ENCODE peak calls at places on chromosome 21, in six cellular contexts. I is NCI-H1092; B is memory B cell; W is activated CD8-positive, alpha-beta memory T cell treated with anti-CD3 and anti-CD28 coated beads for 4 hours; S is fibroblast of the aortic adventitia; T is dermis microvascular lymphatic vessel endothelial cell. J is an unnamed sample.

GRCh38 chr21:17340081-17340480 is 172.8 kb upstream of the CXADR start:
- DNase-seq in I (no peak), B (no peak), W (no peak), S (no peak), T (no peak), J (no peak)

GRCh38 chr21:45542667-45543370 is 579 bp upstream of the SLC19A1 start:
- DNase-seq in I (no peak), B (peak), W (no peak), S (no peak), T (no peak), J (no peak)

GRCh38 chr21:33865996-33866575 is 49.5 kb downstream of the ATP5PO start:
- DNase-seq in I (no peak), B (no peak), W (no peak), S (no peak), T (no peak), J (no peak)

GRCh38 chr21:36141513-36141925 is 6.6 kb downstream of the CBR3 start:
- DNase-seq in I (peak), B (peak), W (peak), S (peak), T (peak), J (peak)

GRCh38 chr21:32414579-32415358 is 2.3 kb downstream of the EVA1C start:
- DNase-seq in I (no peak), B (no peak), W (no peak), S (peak), T (no peak), J (no peak)

GRCh38 chr21:42037943-42038342 is 27.8 kb upstream of the ZBTB21 start:
- DNase-seq in I (no peak), B (no peak), W (no peak), S (no peak), T (no peak), J (no peak)

GRCh38 chr21:15928686-15929085 is 198.9 kb downstream of the USP25 start:
- DNase-seq in I (no peak), B (no peak), W (no peak), S (no peak), T (no peak), J (no peak)

GRCh38 chr21:36035381-36035791 is 24.9 kb downstream of the SETD4 start:
- DNase-seq in I (no peak), B (no peak), W (no peak), S (no peak), T (no peak), J (peak)

GRCh38 chr21:40245021-40245420 is 377.8 kb downstream of the PCP4 start:
- DNase-seq in I (no peak), B (no peak), W (no peak), S (no peak), T (no peak), J (no peak)

GRCh38 chr21:45974073-45975016 is 7.2 kb upstream of the COL6A1 start:
- DNase-seq in I (no peak), B (no peak), W (no peak), S (peak), T (no peak), J (peak)

GRCh38 chr21:27424601-27425000 is 457.7 kb upstream of the ADAMTS5 start:
- DNase-seq in I (no peak), B (no peak), W (no peak), S (peak), T (no peak), J (no peak)

GRCh38 chr21:35575280-35575915 is 484.9 kb downstream of the SETD4 start:
- DNase-seq in I (no peak), B (no peak), W (no peak), S (peak), T (no peak), J (no peak)

GRCh38 chr21:28885853-28886177 is 106.9 kb downstream of the LTN1 start:
- DNase-seq in I (no peak), B (no peak), W (no peak), S (peak), T (no peak), J (no peak)

GRCh38 chr21:29621525-29621924 is 318.3 kb downstream of the GRIK1 start:
- DNase-seq in I (no peak), B (no peak), W (no peak), S (no peak), T (no peak), J (no peak)

GRCh38 chr21:33039542-33039941 is 13.8 kb downstream of the OLIG2 start:
- DNase-seq in I (no peak), B (no peak), W (no peak), S (no peak), T (peak), J (no peak)

GRCh38 chr21:28818663-28819278 is 173.9 kb downstream of the LTN1 start:
- DNase-seq in I (no peak), B (no peak), W (no peak), S (peak), T (no peak), J (no peak)

GRCh38 chr21:45937721-45938452 is 43.7 kb upstream of the COL6A1 start:
- DNase-seq in I (no peak), B (no peak), W (no peak), S (no peak), T (no peak), J (no peak)

GRCh38 chr21:39799178-39799577 is 54.2 kb downstream of the IGSF5 start:
- DNase-seq in I (no peak), B (no peak), W (no peak), S (no peak), T (no peak), J (no peak)

GRCh38 chr21:34202553-34203332 is 129.4 kb downstream of the MRPS6 start:
- DNase-seq in I (no peak), B (no peak), W (no peak), S (no peak), T (no peak), J (no peak)

GRCh38 chr21:43899307-43900077 is 34.5 kb downstream of the AGPAT3 start:
- DNase-seq in I (no peak), B (no peak), W (no peak), S (no peak), T (no peak), J (no peak)

GRCh38 chr21:41752231-41752681 is 14.6 kb downstream of the RIPK4 start:
- DNase-seq in I (no peak), B (no peak), W (no peak), S (peak), T (no peak), J (no peak)

GRCh38 chr21:39673736-39674135 is 61.0 kb downstream of the B3GALT5 start:
- DNase-seq in I (peak), B (no peak), W (no peak), S (no peak), T (no peak), J (peak)

GRCh38 chr21:46409641-46410406 is 48.9 kb upstream of the DIP2A start:
- DNase-seq in I (no peak), B (no peak), W (no peak), S (no peak), T (no peak), J (no peak)

GRCh38 chr21:40054403-40054802 is 187.2 kb downstream of the PCP4 start:
- DNase-seq in I (peak), B (no peak), W (no peak), S (no peak), T (no peak), J (peak)

GRCh38 chr21:34983680-34984086 is 65.4 kb downstream of the RUNX1 start:
- DNase-seq in I (no peak), B (no peak), W (peak), S (peak), T (no peak), J (no peak)

GRCh38 chr21:39461419-39461818 is 9.6 kb downstream of the SH3BGR start:
- DNase-seq in I (no peak), B (no peak), W (no peak), S (no peak), T (no peak), J (no peak)

GRCh38 chr21:45041351-45041805 is 33.0 kb upstream of the ADARB1 start:
- DNase-seq in I (no peak), B (no peak), W (no peak), S (peak), T (no peak), J (no peak)

GRCh38 chr21:40671721-40672120 is 175.2 kb downstream of the DSCAM start:
- DNase-seq in I (no peak), B (no peak), W (no peak), S (no peak), T (no peak), J (no peak)

GRCh38 chr21:31554511-31555022 is 104.9 kb upstream of the SOD1 start:
- DNase-seq in I (no peak), B (no peak), W (no peak), S (peak), T (no peak), J (no peak)